ENCODE peak calls at places on chromosomes 1 and 21, in five cellular contexts. One of them, this sample, is unnamed.

GRCh38 chr1:2212167-2212541 is 16.0 kb upstream of the SKI start:
- DNase-seq in body of pancreas: no peak
- DNase-seq in endothelial cell: no peak
- DNase-seq in neural crest cell: no peak
- DNase-seq in GM12865: no peak
- DNase-seq in this sample: no peak

GRCh38 chr21:34722684-34723300 is 54.0 kb downstream of the CLIC6 start:
- DNase-seq in body of pancreas: no peak
- DNase-seq in neural crest cell: peak; percentile 6
- DNase-seq in GM12865: no peak
- DNase-seq in endothelial cell: peak; percentile 34
- DNase-seq in this sample: no peak

GRCh38 chr1:68975534-68975933 is 478.7 kb upstream of the DEPDC1 start:
- DNase-seq in body of pancreas: no peak
- DNase-seq in neural crest cell: no peak
- DNase-seq in GM12865: no peak
- DNase-seq in endothelial cell: no peak
- DNase-seq in this sample: peak; percentile 44

GRCh38 chr1:110686188-110686587 is 11.4 kb upstream of the KCNA3 start:
- DNase-seq in endothelial cell: no peak
- DNase-seq in GM12865: peak; percentile 56
- DNase-seq in body of pancreas: no peak
- DNase-seq in neural crest cell: no peak
- DNase-seq in this sample: no peak

GRCh38 chr1:31723828-31724359 is 20.1 kb upstream of the COL16A1 start:
- DNase-seq in endothelial cell: peak; percentile 87
- DNase-seq in neural crest cell: peak; percentile 84
- DNase-seq in GM12865: peak; percentile 44
- DNase-seq in body of pancreas: peak; percentile 69
- DNase-seq in this sample: peak; percentile 60

GRCh38 chr1:160522622-160523345 is at the start of gene SLAMF6:
- DNase-seq in body of pancreas: no peak
- DNase-seq in GM12865: peak; percentile 80
- DNase-seq in endothelial cell: no peak
- DNase-seq in neural crest cell: no peak
- DNase-seq in this sample: no peak

GRCh38 chr1:11059166-11059989 is 440 bp downstream of the SRM start:
- DNase-seq in endothelial cell: no peak
- DNase-seq in GM12865: peak; percentile 19
- DNase-seq in neural crest cell: peak; percentile 26
- DNase-seq in body of pancreas: no peak
- DNase-seq in this sample: no peak

GRCh38 chr1:187999973-188000372 is 1171.2 kb downstream of the PLA2G4A start:
- DNase-seq in GM12865: no peak
- DNase-seq in body of pancreas: no peak
- DNase-seq in endothelial cell: no peak
- DNase-seq in neural crest cell: no peak
- DNase-seq in this sample: no peak

GRCh38 chr1:10962483-10962882 is 50.0 kb upstream of the TARDBP start:
- DNase-seq in GM12865: no peak
- DNase-seq in body of pancreas: peak; percentile 85
- DNase-seq in neural crest cell: no peak
- DNase-seq in endothelial cell: no peak
- DNase-seq in this sample: no peak

GRCh38 chr1:36486436-36487335 is 4.0 kb upstream of the CSF3R start:
- DNase-seq in neural crest cell: no peak
- DNase-seq in GM12865: peak; percentile 41
- DNase-seq in body of pancreas: peak; percentile 87
- DNase-seq in endothelial cell: no peak
- DNase-seq in this sample: peak; percentile 44

GRCh38 chr1:187744665-187745064 is 915.9 kb downstream of the PLA2G4A start:
- DNase-seq in endothelial cell: no peak
- DNase-seq in body of pancreas: no peak
- DNase-seq in neural crest cell: no peak
- DNase-seq in GM12865: peak; percentile 83
- DNase-seq in this sample: no peak

GRCh38 chr1:62903522-62903921 is 119.6 kb downstream of the ATG4C start:
- DNase-seq in GM12865: no peak
- DNase-seq in neural crest cell: no peak
- DNase-seq in body of pancreas: no peak
- DNase-seq in endothelial cell: no peak
- DNase-seq in this sample: no peak

GRCh38 chr1:151813271-151813977 is 8.2 kb upstream of the LINGO4 start:
- DNase-seq in neural crest cell: no peak
- DNase-seq in body of pancreas: no peak
- DNase-seq in endothelial cell: no peak
- DNase-seq in GM12865: no peak
- DNase-seq in this sample: no peak

GRCh38 chr1:230314142-230314470 is 112.0 kb downstream of the PGBD5 start:
- DNase-seq in body of pancreas: no peak
- DNase-seq in neural crest cell: no peak
- DNase-seq in endothelial cell: no peak
- DNase-seq in GM12865: no peak
- DNase-seq in this sample: no peak

GRCh38 chr1:160539896-160540858 is 17.1 kb upstream of the SLAMF6 start:
- DNase-seq in endothelial cell: peak; percentile 80
- DNase-seq in neural crest cell: no peak
- DNase-seq in GM12865: peak; percentile 93
- DNase-seq in body of pancreas: peak; percentile 70
- DNase-seq in this sample: no peak

GRCh38 chr1:19315378-19316206 is 3.5 kb downstream of the SLC66A1 start:
- DNase-seq in body of pancreas: no peak
- DNase-seq in neural crest cell: no peak
- DNase-seq in endothelial cell: no peak
- DNase-seq in GM12865: peak; percentile 83
- DNase-seq in this sample: peak; percentile 78

GRCh38 chr1:202172015-202172355 is 11.6 kb upstream of the PTPN7 start:
- DNase-seq in GM12865: no peak
- DNase-seq in body of pancreas: no peak
- DNase-seq in neural crest cell: no peak
- DNase-seq in endothelial cell: no peak
- DNase-seq in this sample: no peak

GRCh38 chr1:11176081-11176706 is 13.0 kb upstream of the ANGPTL7 start:
- DNase-seq in neural crest cell: no peak
- DNase-seq in endothelial cell: no peak
- DNase-seq in GM12865: no peak
- DNase-seq in body of pancreas: no peak
- DNase-seq in this sample: no peak

DNA sequence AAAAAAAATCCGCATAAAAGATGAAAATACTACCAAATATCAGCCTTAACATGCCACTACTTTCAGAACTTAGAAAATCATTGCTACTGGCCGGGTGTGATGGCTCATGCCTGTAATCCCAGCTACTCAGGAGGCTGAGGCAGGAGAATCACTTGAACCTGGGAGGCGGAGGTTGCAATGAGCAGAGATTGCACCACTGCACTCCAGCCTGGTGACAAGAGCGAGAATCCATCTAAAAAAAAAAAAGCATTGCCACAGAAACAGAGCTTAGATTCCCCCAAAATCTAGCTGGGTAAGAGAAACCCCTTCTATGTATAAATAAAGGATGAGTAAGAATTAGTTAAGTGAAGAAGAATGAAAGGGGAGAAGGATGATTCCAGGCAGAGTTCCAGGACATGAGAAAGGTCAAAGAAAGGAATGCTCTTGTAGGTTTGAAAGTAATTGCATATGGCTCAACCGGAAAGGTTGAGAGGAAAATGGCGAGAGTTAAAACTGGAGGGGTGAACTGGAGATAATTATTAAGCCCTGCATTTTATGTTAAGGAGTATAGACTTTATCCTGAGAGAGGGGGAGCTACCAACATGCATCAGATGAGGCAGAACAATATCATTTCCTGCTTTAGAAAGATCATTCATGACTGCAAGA is 19.7 kb upstream of the NRDC start:
- DNase-seq in body of pancreas: no peak
- DNase-seq in endothelial cell: no peak
- DNase-seq in GM12865: no peak
- DNase-seq in neural crest cell: no peak
- DNase-seq in this sample: no peak
- TF ChIP-seq CTCF in body of pancreas: no peak
- TF ChIP-seq CTCF in endothelial cell: no peak
- TF ChIP-seq CTCF in GM12865: no peak
- TF ChIP-seq CTCF in neural crest cell: no peak
- TF ChIP-seq CTCF in this sample: no peak

DNA sequence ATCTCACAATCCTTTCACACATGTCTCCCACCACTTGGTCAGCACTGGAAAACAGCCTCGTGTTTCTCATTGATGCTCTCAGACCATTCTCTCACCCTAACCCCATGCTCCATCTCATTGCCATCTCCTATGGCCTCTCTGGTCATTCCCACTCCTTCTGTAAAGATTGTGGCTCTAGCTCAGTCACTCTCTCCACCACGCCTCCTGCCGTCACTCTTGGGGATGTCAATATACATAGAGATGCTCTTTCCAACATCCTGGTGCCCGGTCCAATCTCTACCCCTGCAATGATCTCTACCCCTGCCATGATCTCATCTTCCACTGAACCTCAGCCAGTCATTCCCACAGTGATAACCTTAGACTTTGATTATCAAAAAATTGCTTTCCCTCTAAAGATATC is 90.1 kb downstream of the NTPCR start:
- DNase-seq in endothelial cell: no peak
- DNase-seq in body of pancreas: no peak
- DNase-seq in neural crest cell: no peak
- DNase-seq in GM12865: no peak
- DNase-seq in this sample: no peak
- TF ChIP-seq CTCF in endothelial cell: no peak
- TF ChIP-seq CTCF in body of pancreas: no peak
- TF ChIP-seq CTCF in neural crest cell: no peak
- TF ChIP-seq CTCF in GM12865: no peak
- TF ChIP-seq CTCF in this sample: no peak

GRCh38 chr1:27603962-27604578 is at the start of gene AHDC1:
- DNase-seq in endothelial cell: peak; percentile 91
- DNase-seq in neural crest cell: peak; percentile 85
- DNase-seq in body of pancreas: peak; percentile 93
- DNase-seq in GM12865: peak; percentile 95
- DNase-seq in this sample: peak; percentile 89

GRCh38 chr1:27605796-27606707 is 2.1 kb upstream of the AHDC1 start:
- DNase-seq in neural crest cell: peak; percentile 62
- DNase-seq in GM12865: peak; percentile 76
- DNase-seq in endothelial cell: peak; percentile 58
- DNase-seq in body of pancreas: peak; percentile 57
- DNase-seq in this sample: peak; percentile 68

GRCh38 chr1:27603320-27603961 is 503 bp downstream of the AHDC1 start:
- DNase-seq in body of pancreas: peak; percentile 43
- DNase-seq in endothelial cell: peak; percentile 46
- DNase-seq in neural crest cell: no peak
- DNase-seq in GM12865: peak; percentile 51
- DNase-seq in this sample: no peak

GRCh38 chr1:27605300-27605766 is 1.4 kb upstream of the AHDC1 start:
- DNase-seq in GM12865: no peak
- DNase-seq in neural crest cell: no peak
- DNase-seq in body of pancreas: no peak
- DNase-seq in endothelial cell: no peak
- DNase-seq in this sample: no peak

DNA sequence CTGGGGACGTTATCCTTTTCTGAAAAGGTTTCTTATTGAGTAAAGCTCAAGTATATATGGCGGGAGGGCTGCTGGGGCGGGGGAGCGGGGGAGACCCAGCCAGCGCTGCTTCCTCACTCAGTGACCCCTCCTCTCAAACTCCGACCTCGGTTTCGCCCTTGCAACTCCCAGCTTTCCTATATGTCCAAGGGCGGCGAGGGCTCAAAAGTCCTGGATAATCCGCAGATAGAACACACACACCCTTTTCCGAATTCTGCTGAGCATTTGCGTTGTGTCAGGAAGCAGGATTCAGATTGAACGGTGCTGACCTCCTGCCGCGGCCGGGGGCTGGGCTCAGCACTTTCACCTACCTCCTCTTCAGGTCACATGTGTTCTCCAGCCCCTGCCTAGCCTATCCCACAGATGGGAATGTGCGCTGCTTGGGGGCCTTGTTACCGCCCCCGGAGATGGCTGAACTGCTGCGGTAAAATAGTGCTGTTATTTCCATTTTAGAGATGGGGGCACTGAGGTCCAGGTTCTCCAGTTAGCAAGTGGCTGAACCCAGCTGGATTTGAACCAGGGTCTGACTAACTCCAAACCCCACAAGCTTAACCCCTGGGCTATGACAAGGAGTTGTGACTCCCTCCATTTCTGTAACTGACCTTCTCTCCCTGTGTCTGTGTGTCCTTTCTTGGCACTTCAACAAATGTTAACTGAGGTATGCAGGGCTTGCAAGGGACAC is 795 bp upstream of the AHDC1 start:
- DNase-seq in neural crest cell: no peak
- DNase-seq in endothelial cell: peak; percentile 26
- DNase-seq in body of pancreas: no peak
- DNase-seq in GM12865: no peak
- DNase-seq in this sample: no peak
- TF ChIP-seq CTCF in neural crest cell: no peak
- TF ChIP-seq CTCF in endothelial cell: no peak
- TF ChIP-seq CTCF in body of pancreas: no peak
- TF ChIP-seq CTCF in GM12865: no peak
- TF ChIP-seq CTCF in this sample: no peak

GRCh38 chr1:199287632-199288031 is 648.8 kb downstream of the PTPRC start:
- DNase-seq in body of pancreas: no peak
- DNase-seq in GM12865: no peak
- DNase-seq in endothelial cell: no peak
- DNase-seq in neural crest cell: no peak
- DNase-seq in this sample: no peak
- TF ChIP-seq CTCF in body of pancreas: no peak
- TF ChIP-seq CTCF in GM12865: no peak
- TF ChIP-seq CTCF in endothelial cell: no peak
- TF ChIP-seq CTCF in neural crest cell: peak; percentile 16
- TF ChIP-seq CTCF in this sample: no peak

DNA sequence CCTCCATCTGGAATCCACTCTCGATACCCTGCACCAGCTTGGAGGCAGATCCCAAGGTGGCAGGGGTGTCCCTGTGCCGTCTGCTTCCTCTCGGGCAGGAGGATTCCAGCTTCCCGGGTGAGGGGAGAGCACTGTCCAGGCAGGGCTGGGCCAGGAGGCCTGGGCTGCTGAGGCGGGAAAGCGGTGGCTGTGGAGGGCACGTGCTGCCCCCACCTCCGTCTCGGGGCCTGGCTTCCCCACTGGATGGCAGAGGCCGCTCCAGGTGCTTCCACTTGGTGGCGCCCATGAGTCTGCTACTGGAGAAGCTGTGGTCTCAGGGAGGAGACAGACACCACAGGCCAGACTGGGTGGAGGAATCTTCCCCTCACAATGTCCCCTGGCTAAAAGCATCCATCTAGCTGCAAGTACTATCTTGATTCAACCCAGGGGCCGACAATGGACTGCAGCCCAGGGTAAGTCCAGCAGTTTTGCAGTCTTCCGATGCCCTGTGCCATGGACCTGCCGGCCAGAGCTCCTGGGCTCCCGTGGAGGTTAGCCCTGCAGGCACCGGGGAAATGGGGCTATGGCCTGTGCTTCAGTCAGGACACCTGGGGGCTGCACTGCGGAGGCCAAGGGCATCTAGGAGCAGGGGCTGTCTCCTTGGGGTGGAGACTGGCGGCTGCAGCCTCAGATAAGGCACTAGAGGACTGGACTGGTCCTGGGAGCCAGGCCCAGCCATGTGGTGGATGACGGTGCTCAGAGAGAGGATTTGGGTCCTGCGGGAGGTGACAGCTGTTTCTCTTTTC is 41.3 kb upstream of the EIF4G3 start:
- DNase-seq in neural crest cell: peak; percentile 62
- DNase-seq in endothelial cell: peak; percentile 80
- DNase-seq in GM12865: no peak
- DNase-seq in body of pancreas: peak; percentile 57
- DNase-seq in this sample: no peak
- TF ChIP-seq CTCF in neural crest cell: peak; percentile 46
- TF ChIP-seq CTCF in endothelial cell: peak; percentile 35
- TF ChIP-seq CTCF in GM12865: peak; percentile 43
- TF ChIP-seq CTCF in body of pancreas: no peak
- TF ChIP-seq CTCF in this sample: peak; percentile 51

This sample was measured in dorsolateral prefrontal cortex.